ENCODE peak calls at places on chromosomes 7 and 10, in four cellular contexts. O, K, V and L are unnamed samples.

GRCh38 chr10:44761076-44761475 is 150.1 kb upstream of the TMEM72 start:
- DNase-seq in O (no peak), K (no peak), V (no peak), L (no peak)

GRCh38 chr7:64874562-64875250 is 28.4 kb upstream of the ZNF273 start:
- DNase-seq in O (no peak), K (no peak), V (no peak), L (no peak)

GRCh38 chr7:30729642-30730041 is 22.3 kb upstream of the INMT start:
- DNase-seq in O (no peak), K (no peak), V (no peak), L (no peak)

GRCh38 chr10:117603081-117603480 is 60.5 kb downstream of the EMX2 start:
- DNase-seq in O (no peak), K (no peak), V (no peak), L (no peak)

GRCh38 chr7:151993977-151994676 is 31.3 kb upstream of the GALNT11 start:
- DNase-seq in O (no peak), K (no peak), V (no peak), L (no peak)

GRCh38 chr7:101486764-101487458 is 124.2 kb downstream of the COL26A1 start:
- DNase-seq in O (peak), K (no peak), V (no peak), L (no peak)

GRCh38 chr10:68550747-68551411 is 9.3 kb upstream of the TET1 start:
- DNase-seq in O (peak), K (no peak), V (no peak), L (peak)

GRCh38 chr7:155000795-155001194 is 2.1 kb downstream of the PAXIP1 start:
- DNase-seq in O (no peak), K (no peak), V (no peak), L (no peak)

GRCh38 chr10:100902622-100903021 is 10.1 kb upstream of the SLF2 start:
- DNase-seq in O (no peak), K (no peak), V (no peak), L (no peak)

GRCh38 chr7:157840174-157840912 is 503.5 kb downstream of the DNAJB6 start:
- DNase-seq in O (no peak), K (no peak), V (no peak), L (no peak)

GRCh38 chr10:122954731-122955050 is 664 bp upstream of the C10orf88 start:
- DNase-seq in O (peak), K (no peak), V (no peak), L (no peak)

GRCh38 chr10:727162-727790 is 37.8 kb upstream of the DIP2C start:
- DNase-seq in O (no peak), K (no peak), V (no peak), L (no peak)

GRCh38 chr7:102222445-102222844 is 64.2 kb upstream of the SH2B2 start:
- DNase-seq in O (no peak), K (no peak), V (no peak), L (no peak)

GRCh38 chr10:27601519-27601918 is 97.4 kb downstream of the RAB18 start:
- DNase-seq in O (no peak), K (no peak), V (no peak), L (no peak)

GRCh38 chr7:23603632-23604295 is 6.6 kb downstream of the CCDC126 start:
- DNase-seq in O (no peak), K (no peak), V (no peak), L (no peak)

GRCh38 chr7:131624536-131624935 is 68.1 kb upstream of the PODXL start:
- DNase-seq in O (no peak), K (no peak), V (no peak), L (no peak)

GRCh38 chr7:104096683-104097082 is 107.2 kb upstream of the RELN start:
- DNase-seq in O (no peak), K (no peak), V (no peak), L (peak)

GRCh38 chr10:100347568-100348195 is 649 bp downstream of the SCD start:
- DNase-seq in O (no peak), K (no peak), V (no peak), L (no peak)

GRCh38 chr10:97327348-97328294 is 6.9 kb downstream of the FRAT2 start:
- DNase-seq in O (no peak), K (no peak), V (no peak), L (peak)

GRCh38 chr10:91604936-91605534 is 27.8 kb downstream of the PPP1R3C start:
- DNase-seq in O (no peak), K (no peak), V (no peak), L (peak)

GRCh38 chr10:59372543-59372942 is 10.2 kb upstream of the FAM13C start:
- DNase-seq in O (no peak), K (no peak), V (no peak), L (no peak)

GRCh38 chr7:13639416-13639815 is 350.1 kb downstream of the ETV1 start:
- DNase-seq in O (no peak), K (no peak), V (no peak), L (no peak)

GRCh38 chr10:69327463-69328345 is 49.4 kb downstream of the HK1 start:
- DNase-seq in O (peak), K (no peak), V (no peak), L (no peak)

GRCh38 chr10:132186488-132187413 is at the start of gene DPYSL4:
- DNase-seq in O (no peak), K (no peak), V (no peak), L (no peak)

GRCh38 chr7:131957338-131958025 is 401.1 kb upstream of the PODXL start:
- DNase-seq in O (no peak), K (no peak), V (no peak), L (no peak)

GRCh38 chr7:80785961-80786360 is 132.9 kb downstream of the SEMA3C start:
- DNase-seq in O (no peak), K (no peak), V (no peak), L (no peak)

GRCh38 chr10:126661841-126662520 is 8.5 kb downstream of the C10orf90 start:
- DNase-seq in O (no peak), K (no peak), V (no peak), L (no peak)

GRCh38 chr10:86708783-86709778 is 40.8 kb downstream of the LDB3 start:
- DNase-seq in O (no peak), K (no peak), V (peak), L (no peak)

GRCh38 chr10:50991496-50992355 is 82.6 kb upstream of the PRKG1 start:
- DNase-seq in O (peak), K (no peak), V (no peak), L (no peak)

GRCh38 chr10:111612273-111612672 is 535.4 kb downstream of the ADRA2A start:
- DNase-seq in O (no peak), K (no peak), V (no peak), L (no peak)

GRCh38 chr10:119724630-119725549 is 960 bp upstream of the INPP5F start:
- DNase-seq in O (peak), K (no peak), V (no peak), L (no peak)
- TF ChIP-seq EP300 in O (no peak), K (no peak), V (no peak), L (no peak)

GRCh38 chr7:1460757-1461639 is 1.7 kb upstream of the MICALL2 start:
- DNase-seq in O (peak), K (no peak), V (peak), L (peak)
- TF ChIP-seq EP300 in O (no peak), K (no peak), V (peak), L (no peak)

GRCh38 chr7:100075418-100075817 is 6.1 kb downstream of the ZNF3 start:
- DNase-seq in O (no peak), K (no peak), V (no peak), L (no peak)

GRCh38 chr7:100077205-100077604 is 4.3 kb downstream of the ZNF3 start:
- DNase-seq in O (no peak), K (no peak), V (no peak), L (no peak)

GRCh38 chr7:100080895-100081534 is 508 bp downstream of the ZNF3 start:
- DNase-seq in O (no peak), K (no peak), V (no peak), L (no peak)

GRCh38 chr7:100081535-100082102 is at the start of gene ZNF3:
- DNase-seq in O (peak), K (peak), V (peak), L (peak)

DNA sequence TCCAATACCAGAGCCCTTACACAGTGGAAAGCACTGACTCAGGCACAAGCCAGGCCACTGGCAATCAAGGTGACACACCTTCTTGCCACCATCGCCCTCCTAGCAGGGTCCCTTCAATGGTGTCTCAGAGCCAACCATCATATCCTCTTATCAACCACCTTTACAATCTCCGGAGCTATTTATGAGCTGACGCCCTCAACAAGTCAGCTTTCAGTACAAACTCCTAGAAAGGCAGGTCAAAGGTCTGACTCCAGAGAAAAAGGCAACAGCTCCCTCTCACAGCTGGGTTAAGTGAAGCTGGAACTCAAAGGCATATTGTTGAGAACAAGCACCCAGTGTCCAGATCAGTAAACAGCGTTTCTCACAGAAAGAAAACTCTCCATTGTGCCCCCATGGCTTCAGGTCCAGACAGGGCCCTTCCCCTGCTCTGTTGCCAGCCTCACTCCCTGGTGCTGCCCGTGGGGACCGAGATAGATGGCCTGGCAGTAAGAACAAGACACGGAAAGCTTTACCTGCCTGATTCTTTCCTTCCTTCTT is 2.4 kb downstream of the ZNF3 start:
- DNase-seq in O (no peak), K (no peak), V (no peak), L (no peak)
- TF ChIP-seq EP300 in O (no peak), K (no peak), V (peak), L (no peak)

GRCh38 chr10:103919648-103920025 is 1.7 kb upstream of the STN1 start:
- DNase-seq in O (no peak), K (no peak), V (no peak), L (no peak)

GRCh38 chr10:103916254-103916653 is 1.7 kb downstream of the STN1 start:
- DNase-seq in O (no peak), K (no peak), V (no peak), L (no peak)

GRCh38 chr10:103916901-103917300 is 1.1 kb downstream of the STN1 start:
- DNase-seq in O (no peak), K (no peak), V (no peak), L (no peak)

GRCh38 chr10:103917326-103918052 is 495 bp downstream of the STN1 start:
- DNase-seq in O (no peak), K (no peak), V (peak), L (peak)

DNA sequence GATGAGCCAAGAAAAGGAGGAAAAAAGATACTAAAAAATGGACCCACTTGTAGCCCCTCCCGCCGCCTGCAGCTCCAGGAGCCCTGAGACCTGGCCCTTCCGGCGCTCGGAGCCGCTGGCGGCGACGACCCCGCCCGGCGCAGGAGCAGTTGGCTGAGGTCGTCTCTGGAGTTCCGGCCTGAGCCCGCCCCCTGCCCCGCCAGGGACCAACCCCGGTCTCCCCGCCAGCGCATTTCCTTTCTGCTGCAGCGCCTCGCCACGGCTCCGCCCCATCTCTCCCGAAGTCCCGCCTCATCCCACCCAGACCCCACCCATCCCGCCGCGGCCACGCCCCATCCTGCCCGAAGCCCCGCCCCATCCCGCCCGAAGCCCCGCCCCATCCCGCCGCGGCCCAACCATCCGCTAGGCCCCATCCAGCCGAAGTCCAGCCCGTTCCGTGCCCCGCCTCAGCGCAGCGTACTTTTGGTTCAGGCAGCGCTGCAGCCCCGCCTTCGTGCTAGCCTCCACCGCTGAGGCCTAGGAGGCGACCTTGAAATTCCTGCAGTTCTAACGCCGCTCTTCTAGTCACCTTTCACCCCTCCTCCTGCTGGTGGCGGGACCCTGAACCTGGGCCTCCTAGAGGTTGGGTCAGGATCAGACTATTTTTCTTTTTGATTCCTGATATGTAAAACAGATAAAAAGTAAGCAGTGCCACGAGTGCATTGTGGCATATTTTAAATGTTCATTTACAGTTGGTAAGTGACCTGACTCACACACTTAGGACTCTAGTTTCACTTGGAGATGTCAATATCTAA is at the start of gene STN1:
- DNase-seq in O (peak), K (peak), V (peak), L (peak)
- TF ChIP-seq EP300 in O (peak), K (peak), V (peak), L (no peak)

GRCh38 chr7:2159176-2159520 is 73.6 kb downstream of the MAD1L1 start:
- DNase-seq in O (peak), K (no peak), V (no peak), L (no peak)

GRCh38 chr7:2156756-2157472 is 75.8 kb downstream of the MAD1L1 start:
- DNase-seq in O (peak), K (no peak), V (no peak), L (no peak)

GRCh38 chr7:2154831-2155230 is 77.9 kb downstream of the MAD1L1 start:
- DNase-seq in O (peak), K (no peak), V (no peak), L (no peak)

GRCh38 chr7:2158331-2159175 is 74.2 kb downstream of the MAD1L1 start:
- DNase-seq in O (peak), K (no peak), V (no peak), L (no peak)

DNA sequence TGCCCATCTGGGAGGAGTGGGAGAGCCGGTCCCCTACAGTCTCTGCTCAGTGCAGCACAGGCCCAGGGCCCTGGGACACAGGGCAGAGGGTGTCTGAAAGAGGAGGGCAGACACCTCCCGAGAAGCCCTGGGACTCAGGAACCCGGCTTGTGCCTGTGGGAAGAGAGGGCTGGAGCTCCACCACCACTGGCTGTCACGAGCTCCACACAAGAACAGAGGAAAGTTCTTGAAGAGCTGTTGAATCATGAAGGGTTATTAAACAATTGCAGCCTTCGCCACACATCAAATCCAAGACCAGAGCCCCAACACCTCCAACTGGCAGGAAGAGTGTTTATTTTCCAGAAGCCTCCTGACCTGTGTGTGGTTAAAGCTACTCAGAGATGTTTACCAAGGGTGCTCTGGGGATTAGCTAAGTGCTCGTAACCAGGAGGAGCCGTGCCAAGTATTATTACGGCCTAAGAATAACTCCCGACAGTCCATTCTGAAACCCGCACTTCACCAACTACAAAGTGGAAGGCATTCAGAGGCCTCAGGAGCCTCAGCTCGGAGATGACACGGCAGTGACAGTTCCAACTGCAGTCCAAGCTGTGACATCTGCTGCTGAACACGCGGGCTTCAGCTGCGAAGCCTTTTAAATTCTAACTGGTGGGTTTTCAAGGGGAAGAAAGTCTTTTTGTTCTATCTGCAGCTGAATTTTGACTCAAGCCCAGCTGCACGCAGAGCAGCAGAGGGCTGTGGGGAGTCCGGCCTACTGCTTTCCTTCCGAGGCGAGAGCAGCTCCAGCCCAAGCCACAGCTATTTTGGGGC is 75.1 kb downstream of the MAD1L1 start:
- DNase-seq in O (peak), K (no peak), V (peak), L (no peak)
- TF ChIP-seq EP300 in O (no peak), K (no peak), V (peak), L (no peak)

GRCh38 chr10:133394064-133394663 is at the start of gene MTG1:
- DNase-seq in O (peak), K (peak), V (peak), L (peak)
- TF ChIP-seq EP300 in O (no peak), K (peak), V (peak), L (no peak)

DNA sequence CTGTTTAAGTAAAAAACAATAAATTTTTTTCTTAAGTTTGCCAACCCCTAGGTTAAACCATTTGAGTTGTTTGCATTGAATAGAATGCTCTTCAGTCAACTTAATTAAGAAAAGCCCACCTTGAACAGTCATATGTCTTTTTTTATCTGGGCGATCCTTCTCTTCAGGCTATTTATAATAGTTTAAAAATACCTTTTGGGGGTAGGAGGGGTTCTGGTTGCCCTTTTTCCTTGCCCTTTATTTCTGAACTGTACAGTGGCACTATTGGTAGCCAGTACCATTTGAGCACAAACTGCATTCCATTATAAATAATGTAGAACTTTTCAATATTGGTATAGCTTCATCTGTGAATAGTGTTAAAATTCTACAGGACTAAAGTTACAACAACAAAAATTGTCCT is 13.1 kb downstream of the CALU start:
- DNase-seq in O (no peak), K (no peak), V (no peak), L (no peak)
- TF ChIP-seq EP300 in O (no peak), K (no peak), V (no peak), L (no peak)

GRCh38 chr10:47379445-47379785 is 4.7 kb downstream of the ZNF488 start:
- DNase-seq in O (no peak), K (no peak), V (no peak), L (no peak)
- TF ChIP-seq EP300 in O (no peak), K (no peak), V (no peak), L (no peak)

DNA sequence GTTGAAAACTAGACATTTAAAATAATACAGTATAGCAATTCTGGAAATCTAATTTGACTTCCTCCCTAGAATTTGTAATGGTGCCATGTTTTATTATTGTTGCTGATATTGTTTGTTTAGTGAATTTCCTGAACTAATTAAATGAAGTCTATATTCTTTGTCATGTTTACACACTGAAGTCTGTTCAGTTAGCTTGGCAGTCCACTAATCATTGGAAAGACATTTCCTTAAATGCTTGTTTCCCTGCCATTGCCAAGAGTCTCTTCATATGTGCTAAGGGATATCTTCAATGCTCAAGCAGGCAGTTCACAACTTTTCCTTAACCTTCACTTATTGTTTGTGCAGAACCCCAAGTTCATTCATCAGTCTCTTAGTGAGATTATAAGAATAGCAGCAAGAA is 755.3 kb downstream of the INHBA start:
- DNase-seq in O (no peak), K (no peak), V (no peak), L (no peak)
- TF ChIP-seq EP300 in O (no peak), K (no peak), V (no peak), L (no peak)